ENCODE peak calls at places on chromosomes 16 and 17, in eight cellular contexts. One of them, this sample, is unnamed. For H3K4me1, the result is how much of the 10 kb centered on the place peaks cover.

GRCh38 chr17:66441012-66441703 is 138.7 kb downstream of the PRKCA start:
- DNase-seq in transverse colon: no peak
- DNase-seq in A549: no peak
- DNase-seq in psoas muscle: no peak
- DNase-seq in Panc1: no peak
- DNase-seq in CD8-positive, alpha-beta T cell: no peak
- DNase-seq in heart left ventricle: no peak
- DNase-seq in hepatocyte: no peak
- DNase-seq in this sample: no peak

GRCh38 chr17:48998557-48999440 is 1.6 kb downstream of the IGF2BP1 start:
- DNase-seq in transverse colon: no peak
- DNase-seq in A549: peak
- DNase-seq in psoas muscle: no peak
- DNase-seq in Panc1: no peak
- DNase-seq in CD8-positive, alpha-beta T cell: no peak
- DNase-seq in heart left ventricle: no peak
- DNase-seq in hepatocyte: peak
- DNase-seq in this sample: peak

GRCh38 chr17:65630502-65630901 is 69.1 kb upstream of the AXIN2 start:
- DNase-seq in transverse colon: no peak
- DNase-seq in A549: no peak
- DNase-seq in psoas muscle: no peak
- DNase-seq in Panc1: no peak
- DNase-seq in CD8-positive, alpha-beta T cell: no peak
- DNase-seq in heart left ventricle: no peak
- DNase-seq in hepatocyte: no peak
- DNase-seq in this sample: no peak

GRCh38 chr16:88730632-88731607 is 24.6 kb downstream of the CTU2 start:
- DNase-seq in transverse colon: no peak
- DNase-seq in A549: no peak
- DNase-seq in psoas muscle: no peak
- DNase-seq in Panc1: no peak
- DNase-seq in CD8-positive, alpha-beta T cell: no peak
- DNase-seq in heart left ventricle: no peak
- DNase-seq in hepatocyte: no peak
- DNase-seq in this sample: peak

GRCh38 chr16:83215417-83216001 is 588.7 kb downstream of the CDH13 start:
- DNase-seq in transverse colon: peak
- DNase-seq in A549: peak
- DNase-seq in psoas muscle: no peak
- DNase-seq in Panc1: peak
- DNase-seq in CD8-positive, alpha-beta T cell: peak
- DNase-seq in heart left ventricle: no peak
- DNase-seq in hepatocyte: peak
- DNase-seq in this sample: peak

GRCh38 chr16:85334718-85335583 is 222.7 kb upstream of the CIBAR2 start:
- DNase-seq in transverse colon: peak
- DNase-seq in A549: no peak
- DNase-seq in psoas muscle: no peak
- DNase-seq in Panc1: no peak
- DNase-seq in CD8-positive, alpha-beta T cell: peak
- DNase-seq in heart left ventricle: no peak
- DNase-seq in hepatocyte: peak
- DNase-seq in this sample: peak

GRCh38 chr16:87838643-87839541 is 30.4 kb downstream of the SLC7A5 start:
- DNase-seq in transverse colon: no peak
- DNase-seq in A549: no peak
- DNase-seq in psoas muscle: no peak
- DNase-seq in Panc1: no peak
- DNase-seq in CD8-positive, alpha-beta T cell: no peak
- DNase-seq in heart left ventricle: no peak
- DNase-seq in hepatocyte: no peak
- DNase-seq in this sample: no peak

GRCh38 chr17:55722742-55723487 is at the start of gene TMEM100:
- DNase-seq in transverse colon: no peak
- DNase-seq in A549: no peak
- DNase-seq in psoas muscle: peak
- DNase-seq in Panc1: no peak
- DNase-seq in CD8-positive, alpha-beta T cell: no peak
- DNase-seq in heart left ventricle: no peak
- DNase-seq in hepatocyte: peak
- DNase-seq in this sample: no peak

GRCh38 chr17:2947996-2948550 is 115.3 kb downstream of the OR1D5 start:
- DNase-seq in transverse colon: no peak
- DNase-seq in A549: no peak
- DNase-seq in psoas muscle: no peak
- DNase-seq in Panc1: no peak
- DNase-seq in CD8-positive, alpha-beta T cell: no peak
- DNase-seq in heart left ventricle: no peak
- DNase-seq in hepatocyte: no peak
- DNase-seq in this sample: no peak

GRCh38 chr17:9237661-9238301 is 216.5 kb downstream of the NTN1 start:
- DNase-seq in transverse colon: no peak
- DNase-seq in A549: no peak
- DNase-seq in psoas muscle: no peak
- DNase-seq in Panc1: no peak
- DNase-seq in CD8-positive, alpha-beta T cell: no peak
- DNase-seq in heart left ventricle: no peak
- DNase-seq in hepatocyte: peak
- DNase-seq in this sample: no peak

GRCh38 chr17:4143563-4144410 is 790 bp downstream of the CYB5D2 start:
- DNase-seq in transverse colon: peak
- DNase-seq in A549: peak
- DNase-seq in psoas muscle: peak
- DNase-seq in Panc1: peak
- DNase-seq in CD8-positive, alpha-beta T cell: peak
- DNase-seq in heart left ventricle: peak
- DNase-seq in hepatocyte: peak
- DNase-seq in this sample: peak

GRCh38 chr17:19867654-19868395 is at the start of gene ULK2:
- DNase-seq in transverse colon: peak
- DNase-seq in A549: peak
- DNase-seq in psoas muscle: peak
- DNase-seq in Panc1: no peak
- DNase-seq in CD8-positive, alpha-beta T cell: peak
- DNase-seq in heart left ventricle: peak
- DNase-seq in hepatocyte: peak
- DNase-seq in this sample: peak

GRCh38 chr17:55567240-55568216 is 56.3 kb upstream of the SMIM36 start:
- DNase-seq in transverse colon: no peak
- DNase-seq in A549: no peak
- DNase-seq in psoas muscle: peak
- DNase-seq in Panc1: no peak
- DNase-seq in CD8-positive, alpha-beta T cell: no peak
- DNase-seq in heart left ventricle: no peak
- DNase-seq in hepatocyte: no peak
- DNase-seq in this sample: peak

GRCh38 chr17:79560527-79560926 is 50.3 kb downstream of the RBFOX3 start:
- DNase-seq in transverse colon: no peak
- DNase-seq in A549: no peak
- DNase-seq in psoas muscle: no peak
- DNase-seq in Panc1: no peak
- DNase-seq in CD8-positive, alpha-beta T cell: no peak
- DNase-seq in heart left ventricle: no peak
- DNase-seq in hepatocyte: no peak
- DNase-seq in this sample: no peak

GRCh38 chr17:82017612-82018151 is 5.0 kb downstream of the CENPX start:
- DNase-seq in transverse colon: no peak
- DNase-seq in A549: no peak
- DNase-seq in psoas muscle: no peak
- DNase-seq in Panc1: no peak
- DNase-seq in CD8-positive, alpha-beta T cell: no peak
- DNase-seq in heart left ventricle: no peak
- DNase-seq in hepatocyte: no peak
- DNase-seq in this sample: no peak

GRCh38 chr16:1048442-1049112 is 24.0 kb upstream of the SSTR5 start:
- DNase-seq in transverse colon: peak
- DNase-seq in A549: peak
- DNase-seq in psoas muscle: peak
- DNase-seq in Panc1: no peak
- DNase-seq in CD8-positive, alpha-beta T cell: no peak
- DNase-seq in heart left ventricle: peak
- DNase-seq in hepatocyte: peak
- DNase-seq in this sample: peak

GRCh38 chr16:47523342-47524006 is 62.3 kb downstream of the PHKB start:
- DNase-seq in transverse colon: no peak
- DNase-seq in A549: peak
- DNase-seq in psoas muscle: no peak
- DNase-seq in Panc1: no peak
- DNase-seq in CD8-positive, alpha-beta T cell: no peak
- DNase-seq in heart left ventricle: no peak
- DNase-seq in hepatocyte: no peak
- DNase-seq in this sample: no peak

GRCh38 chr17:74981979-74982662 is 5.3 kb upstream of the CDR2L start:
- DNase-seq in transverse colon: peak
- DNase-seq in A549: peak
- DNase-seq in psoas muscle: peak
- DNase-seq in Panc1: no peak
- DNase-seq in CD8-positive, alpha-beta T cell: peak
- DNase-seq in heart left ventricle: peak
- DNase-seq in hepatocyte: peak
- DNase-seq in this sample: peak

GRCh38 chr16:53281280-53281679 is 153.0 kb upstream of the RBL2 start:
- DNase-seq in transverse colon: no peak
- DNase-seq in A549: no peak
- DNase-seq in psoas muscle: no peak
- DNase-seq in Panc1: no peak
- DNase-seq in CD8-positive, alpha-beta T cell: no peak
- DNase-seq in heart left ventricle: no peak
- DNase-seq in hepatocyte: no peak
- DNase-seq in this sample: no peak

GRCh38 chr17:17365476-17366110 is 62.4 kb downstream of the NT5M start:
- DNase-seq in transverse colon: no peak
- DNase-seq in A549: no peak
- DNase-seq in psoas muscle: no peak
- DNase-seq in Panc1: no peak
- DNase-seq in CD8-positive, alpha-beta T cell: no peak
- DNase-seq in heart left ventricle: no peak
- DNase-seq in hepatocyte: no peak
- DNase-seq in this sample: no peak
- H3K4me1 ChIP-seq in transverse colon: under half
- H3K4me1 ChIP-seq in A549: under half
- H3K4me1 ChIP-seq in psoas muscle: under half
- H3K4me1 ChIP-seq in Panc1: under half
- H3K4me1 ChIP-seq in CD8-positive, alpha-beta T cell: under half
- H3K4me1 ChIP-seq in heart left ventricle: under half
- H3K4me1 ChIP-seq in hepatocyte: under half
- H3K4me1 ChIP-seq in this sample: under half

GRCh38 chr16:11610121-11610505 is 23.4 kb upstream of the LITAF start:
- DNase-seq in transverse colon: no peak
- DNase-seq in A549: no peak
- DNase-seq in psoas muscle: no peak
- DNase-seq in Panc1: no peak
- DNase-seq in CD8-positive, alpha-beta T cell: no peak
- DNase-seq in heart left ventricle: no peak
- DNase-seq in hepatocyte: no peak
- DNase-seq in this sample: no peak
- H3K27ac ChIP-seq in transverse colon: no peak
- H3K27ac ChIP-seq in A549: peak
- H3K27ac ChIP-seq in psoas muscle: no peak
- H3K27ac ChIP-seq in Panc1: no peak
- H3K27ac ChIP-seq in CD8-positive, alpha-beta T cell: no peak
- H3K27ac ChIP-seq in heart left ventricle: no peak
- H3K27ac ChIP-seq in hepatocyte: peak
- H3K27ac ChIP-seq in this sample: no peak

DNA sequence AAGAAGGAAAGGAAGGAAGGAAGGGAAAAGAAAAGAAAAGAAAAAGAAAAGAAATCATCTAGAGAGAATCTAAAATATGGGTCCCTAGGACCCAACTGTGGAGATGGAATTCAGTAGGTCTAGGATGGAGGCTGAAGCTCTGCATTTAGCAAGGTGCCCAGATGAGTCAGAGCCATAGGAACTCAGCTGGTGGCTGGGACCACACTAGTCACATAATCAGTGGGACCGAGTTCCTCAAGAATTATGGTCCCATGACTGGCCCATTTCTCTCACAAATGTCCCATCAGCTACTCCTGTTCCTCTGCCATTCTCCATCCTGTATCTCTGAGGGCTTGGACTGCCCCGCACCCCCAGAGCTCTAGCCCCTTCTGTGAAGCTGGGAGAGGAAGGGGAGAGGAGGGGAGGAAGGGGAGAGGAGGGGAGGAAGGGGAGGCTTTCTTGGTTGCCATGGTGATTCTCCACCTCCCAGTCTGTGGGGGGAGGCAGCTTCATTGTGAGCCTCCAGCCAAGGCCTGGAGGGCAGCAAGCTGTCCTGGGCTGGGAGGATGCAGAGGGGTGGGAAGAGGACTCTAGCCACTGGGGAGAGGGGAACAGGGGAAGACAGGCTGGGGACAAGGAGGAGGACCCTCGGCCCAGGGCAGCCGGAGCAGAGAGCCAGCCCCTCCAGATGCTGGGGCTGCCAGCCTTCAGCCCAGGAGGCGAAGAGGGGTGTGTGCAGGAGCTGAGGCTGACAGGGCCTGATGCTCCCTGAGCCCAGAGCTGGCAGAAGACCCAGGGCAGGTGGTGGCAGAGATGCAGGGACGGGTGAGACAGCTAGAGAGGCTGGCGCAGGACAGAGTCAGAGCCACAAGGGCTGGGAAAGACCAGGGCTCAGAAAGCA is 37.8 kb upstream of the LHX1 start:
- DNase-seq in transverse colon: no peak
- DNase-seq in A549: no peak
- DNase-seq in psoas muscle: no peak
- DNase-seq in Panc1: no peak
- DNase-seq in CD8-positive, alpha-beta T cell: no peak
- DNase-seq in heart left ventricle: no peak
- DNase-seq in hepatocyte: no peak
- DNase-seq in this sample: no peak
- H3K4me1 ChIP-seq in transverse colon: under half
- H3K4me1 ChIP-seq in A549: under half
- H3K4me1 ChIP-seq in psoas muscle: under half
- H3K4me1 ChIP-seq in Panc1: under half
- H3K4me1 ChIP-seq in CD8-positive, alpha-beta T cell: under half
- H3K4me1 ChIP-seq in heart left ventricle: under half
- H3K4me1 ChIP-seq in hepatocyte: under half
- H3K4me1 ChIP-seq in this sample: under half

DNA sequence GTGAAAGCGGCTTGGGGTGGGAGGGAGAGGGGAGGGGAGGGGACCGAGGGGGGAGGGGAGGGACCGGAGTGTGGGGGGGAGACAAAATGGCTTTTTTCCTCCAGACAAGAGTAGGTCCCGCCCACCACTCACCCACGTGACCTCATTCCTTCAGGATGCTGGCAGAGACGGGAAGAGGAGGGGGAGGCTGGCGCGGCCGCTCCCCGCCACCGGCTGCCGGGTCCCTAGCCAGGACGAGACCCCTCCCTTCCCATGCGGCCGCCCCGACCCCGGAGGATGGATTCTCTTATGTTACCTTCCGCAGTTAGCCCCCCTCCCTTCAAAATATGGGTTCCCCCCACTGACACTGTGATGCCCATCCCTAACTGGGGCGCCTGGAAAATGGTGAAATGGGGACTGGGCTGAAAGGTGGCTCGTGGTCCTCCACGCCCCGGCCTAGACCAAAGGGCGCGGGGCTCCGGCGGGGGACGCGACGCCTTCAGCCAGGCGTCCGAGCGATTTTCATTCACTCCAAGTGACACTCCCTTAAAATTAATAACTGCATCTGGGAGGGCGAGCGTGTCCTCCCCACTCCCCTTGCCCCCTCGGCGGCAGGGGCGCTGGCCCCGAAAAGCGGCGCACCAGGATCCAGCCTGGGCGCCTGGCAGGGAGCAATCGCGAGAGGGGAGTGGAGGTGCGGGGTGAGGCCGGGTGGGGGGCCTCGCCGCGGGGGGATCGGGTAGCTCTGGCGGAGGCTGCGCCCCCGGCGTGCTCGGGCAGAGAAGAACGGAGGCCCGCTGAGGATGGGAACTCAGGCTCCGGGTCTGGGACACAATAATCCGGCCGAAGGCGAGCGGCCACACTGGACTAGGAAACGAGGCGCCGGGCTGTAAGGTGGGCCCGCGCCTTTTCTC is at the start of gene PCGF2:
- DNase-seq in transverse colon: peak
- DNase-seq in A549: peak
- DNase-seq in psoas muscle: peak
- DNase-seq in Panc1: no peak
- DNase-seq in CD8-positive, alpha-beta T cell: no peak
- DNase-seq in heart left ventricle: peak
- DNase-seq in hepatocyte: peak
- DNase-seq in this sample: peak
- H3K27ac ChIP-seq in transverse colon: peak
- H3K27ac ChIP-seq in A549: peak
- H3K27ac ChIP-seq in psoas muscle: peak
- H3K27ac ChIP-seq in Panc1: peak
- H3K27ac ChIP-seq in CD8-positive, alpha-beta T cell: no peak
- H3K27ac ChIP-seq in heart left ventricle: peak
- H3K27ac ChIP-seq in hepatocyte: peak
- H3K27ac ChIP-seq in this sample: peak

This sample was measured in cardiac muscle cell.